ENCODE peak calls at places on chromosomes 13 and 19, in four cellular contexts. P is CD8-positive, alpha-beta T cell; G is COLO829; T is fibroblast of lung. X is an unnamed sample.

GRCh38 chr19:18153555-18154134 is 682 bp downstream of the PIK3R2 start:
- DNase-seq in T (no peak), P (no peak), G (no peak), X (no peak)

GRCh38 chr13:76386316-76386715 is 499.9 kb downstream of the KCTD12 start:
- DNase-seq in T (no peak), G (no peak), P (no peak), X (no peak)

GRCh38 chr19:23996549-23996948 is 81.9 kb downstream of the ZNF726 start:
- DNase-seq in P (no peak), G (peak), T (no peak), X (no peak)

GRCh38 chr13:87331178-87331577 is 340.0 kb upstream of the SLITRK5 start:
- DNase-seq in P (no peak), T (peak), G (no peak), X (peak)

GRCh38 chr19:56919308-56919995 is 78.9 kb upstream of the PEG3 start:
- DNase-seq in T (no peak), P (no peak), G (no peak), X (no peak)

GRCh38 chr13:46113596-46113995 is 8.8 kb upstream of the CPB2 start:
- DNase-seq in T (peak), G (no peak), P (no peak), X (no peak)

GRCh38 chr13:105638446-105638845 is 897.0 kb downstream of the EFNB2 start:
- DNase-seq in P (no peak), T (peak), G (no peak), X (peak)

GRCh38 chr19:22783651-22784050 is 300 bp downstream of the ZNF99 start:
- DNase-seq in G (no peak), P (no peak), T (no peak), X (no peak)

GRCh38 chr13:109330123-109330522 is 456.3 kb downstream of the IRS2 start:
- DNase-seq in P (no peak), G (no peak), T (no peak), X (no peak)

GRCh38 chr13:23344923-23345322 is 88.6 kb downstream of the SACS start:
- DNase-seq in P (no peak), G (no peak), T (no peak), X (no peak)

GRCh38 chr19:53511933-53512374 is 26.0 kb upstream of the ZNF331 start:
- DNase-seq in T (peak), G (peak), P (peak), X (no peak)